ENCODE peak calls at places on chromosomes 6 and 20, in four cellular contexts. Y is psoas muscle, T is fibroblast of lung, V is pancreas. W is an unnamed sample.

GRCh38 chr6:157045831-157046454 is 268.8 kb downstream of the ARID1B start:
- DNase-seq in Y (no peak), T (peak), V (no peak), W (no peak)

GRCh38 chr6:135301304-135301703 is 120.2 kb downstream of the MYB start:
- DNase-seq in Y (no peak), T (no peak), V (no peak), W (no peak)

GRCh38 chr6:2651536-2651935 is 99.2 kb downstream of the MYLK4 start:
- DNase-seq in Y (no peak), T (no peak), V (no peak), W (no peak)

GRCh38 chr6:15364401-15365037 is 118.7 kb downstream of the JARID2 start:
- DNase-seq in Y (no peak), T (no peak), V (no peak), W (no peak)

GRCh38 chr20:1623501-1624250 is 3.9 kb upstream of the SIRPB1 start:
- DNase-seq in Y (no peak), T (no peak), V (no peak), W (no peak)

GRCh38 chr6:82953871-82954270 is 111.8 kb downstream of the UBE3D start:
- DNase-seq in Y (no peak), T (peak), V (no peak), W (no peak)

GRCh38 chr6:108750801-108751200 is 97.4 kb upstream of the ARMC2 start:
- DNase-seq in Y (no peak), T (no peak), V (no peak), W (no peak)

GRCh38 chr6:53582963-53583362 is 38.1 kb upstream of the GCLC start:
- DNase-seq in Y (no peak), T (peak), V (no peak), W (no peak)

GRCh38 chr6:111423960-111424846 is 58.8 kb downstream of the REV3L start:
- DNase-seq in Y (no peak), T (peak), V (no peak), W (peak)

GRCh38 chr6:163327936-163328335 is 86.6 kb upstream of the QKI start:
- DNase-seq in Y (no peak), T (no peak), V (no peak), W (no peak)

GRCh38 chr6:20692023-20692422 is 157.8 kb downstream of the CDKAL1 start:
- DNase-seq in Y (no peak), T (no peak), V (no peak), W (no peak)

GRCh38 chr6:71602385-71602949 is 283.9 kb upstream of the RIMS1 start:
- DNase-seq in Y (no peak), T (peak), V (no peak), W (no peak)

GRCh38 chr20:33925867-33926266 is 67.8 kb upstream of the RALY start:
- DNase-seq in Y (no peak), T (peak), V (no peak), W (no peak)

GRCh38 chr20:57672953-57673575 is 36.8 kb downstream of the PMEPA1 start:
- DNase-seq in Y (no peak), T (no peak), V (no peak), W (no peak)

GRCh38 chr6:44496705-44497369 is 109.3 kb downstream of the CDC5L start:
- DNase-seq in Y (no peak), T (no peak), V (no peak), W (no peak)

GRCh38 chr6:169701218-169701952 is 444 bp downstream of the WDR27 start:
- DNase-seq in Y (no peak), T (no peak), V (no peak), W (no peak)

GRCh38 chr6:130713144-130713543 is 114.1 kb upstream of the SMLR1 start:
- DNase-seq in Y (no peak), T (no peak), V (no peak), W (no peak)

GRCh38 chr6:38637756-38638155 is 2.0 kb downstream of the BTBD9 start:
- DNase-seq in Y (no peak), T (no peak), V (no peak), W (no peak)

GRCh38 chr6:31042801-31043200 is 32.5 kb downstream of the MUC22 start:
- DNase-seq in Y (peak), T (peak), V (no peak), W (peak)

GRCh38 chr6:47028835-47029360 is 13.2 kb downstream of the ADGRF1 start:
- DNase-seq in Y (no peak), T (no peak), V (no peak), W (no peak)

GRCh38 chr6:7147051-7147671 is 39.4 kb downstream of the RREB1 start:
- DNase-seq in Y (no peak), T (peak), V (no peak), W (no peak)

GRCh38 chr6:170524188-170524535 is 28.9 kb downstream of the PSMB1 start:
- DNase-seq in Y (peak), T (no peak), V (no peak), W (no peak)

GRCh38 chr6:39005774-39006173 is 42.8 kb upstream of the GLP1R start:
- DNase-seq in Y (no peak), T (no peak), V (no peak), W (peak)

GRCh38 chr6:75090574-75090973 is 115.3 kb downstream of the COL12A1 start:
- DNase-seq in Y (no peak), T (no peak), V (no peak), W (no peak)

GRCh38 chr6:90739339-90739738 is 152.5 kb upstream of the MAP3K7 start:
- DNase-seq in Y (no peak), T (no peak), V (no peak), W (no peak)

GRCh38 chr6:169386431-169387057 is 132.9 kb upstream of the THBS2 start:
- DNase-seq in Y (no peak), T (no peak), V (no peak), W (no peak)

GRCh38 chr20:25277051-25277801 is 29.3 kb downstream of the PYGB start:
- DNase-seq in Y (peak), T (no peak), V (peak), W (peak)

GRCh38 chr6:170265655-170266054 is 25.2 kb downstream of the DLL1 start:
- DNase-seq in Y (peak), T (no peak), V (peak), W (peak)

GRCh38 chr6:169371344-169372144 is 117.9 kb upstream of the THBS2 start:
- DNase-seq in Y (no peak), T (peak), V (no peak), W (no peak)

GRCh38 chr6:56521988-56522387 is 120.7 kb downstream of the DST start:
- DNase-seq in Y (no peak), T (no peak), V (no peak), W (no peak)

GRCh38 chr20:43636429-43636828 is 30.5 kb upstream of the MYBL2 start:
- DNase-seq in Y (no peak), T (no peak), V (no peak), W (no peak)

GRCh38 chr6:117674503-117674902 is 766 bp upstream of the NUS1 start:
- DNase-seq in Y (no peak), T (no peak), V (no peak), W (no peak)

GRCh38 chr6:31750411-31751022 is 10.7 kb downstream of the MSH5 start:
- DNase-seq in Y (no peak), T (peak), V (no peak), W (no peak)

GRCh38 chr6:44158770-44159228 is at the start of gene CAPN11:
- DNase-seq in Y (no peak), T (no peak), V (no peak), W (no peak)

GRCh38 chr6:99119109-99120031 is 171.6 kb upstream of the FBXL4 start:
- DNase-seq in Y (no peak), T (peak), V (no peak), W (no peak)

GRCh38 chr6:2028457-2029038 is 216.9 kb downstream of the GMDS start:
- DNase-seq in Y (no peak), T (no peak), V (no peak), W (no peak)

DNA sequence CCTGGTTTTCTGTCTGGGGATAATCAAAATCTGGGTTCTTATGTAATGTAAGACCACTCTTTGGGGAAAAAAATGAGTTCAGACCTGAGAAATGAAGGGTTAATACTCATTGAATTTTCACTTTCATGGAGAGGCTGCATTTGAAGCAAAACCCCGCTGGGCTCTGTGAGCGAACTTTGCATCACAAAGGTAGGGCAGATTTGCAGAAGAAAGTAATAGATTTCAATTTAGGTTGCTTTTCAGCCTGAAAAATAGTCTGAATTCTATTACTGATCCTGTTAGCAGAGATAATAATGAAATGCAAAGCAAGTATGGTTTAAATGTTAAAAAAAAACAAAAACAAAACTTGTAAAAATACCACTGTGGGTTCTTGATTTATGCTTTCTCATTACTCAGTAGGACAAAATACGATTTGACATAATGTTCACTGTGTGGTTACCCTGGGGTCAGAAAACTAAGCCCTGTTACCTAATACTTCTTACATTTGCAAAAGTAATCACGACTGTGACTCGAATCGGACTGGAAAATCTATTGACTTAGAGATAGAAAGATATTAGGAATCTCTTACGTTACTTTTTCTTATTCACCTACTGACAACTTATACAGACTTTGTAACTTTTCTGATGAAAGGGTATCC is 72.2 kb downstream of the UST start:
- DNase-seq in Y (no peak), T (peak), V (no peak), W (no peak)
- H3K4me3 ChIP-seq in Y (no peak), T (no peak), V (no peak), W (no peak)

DNA sequence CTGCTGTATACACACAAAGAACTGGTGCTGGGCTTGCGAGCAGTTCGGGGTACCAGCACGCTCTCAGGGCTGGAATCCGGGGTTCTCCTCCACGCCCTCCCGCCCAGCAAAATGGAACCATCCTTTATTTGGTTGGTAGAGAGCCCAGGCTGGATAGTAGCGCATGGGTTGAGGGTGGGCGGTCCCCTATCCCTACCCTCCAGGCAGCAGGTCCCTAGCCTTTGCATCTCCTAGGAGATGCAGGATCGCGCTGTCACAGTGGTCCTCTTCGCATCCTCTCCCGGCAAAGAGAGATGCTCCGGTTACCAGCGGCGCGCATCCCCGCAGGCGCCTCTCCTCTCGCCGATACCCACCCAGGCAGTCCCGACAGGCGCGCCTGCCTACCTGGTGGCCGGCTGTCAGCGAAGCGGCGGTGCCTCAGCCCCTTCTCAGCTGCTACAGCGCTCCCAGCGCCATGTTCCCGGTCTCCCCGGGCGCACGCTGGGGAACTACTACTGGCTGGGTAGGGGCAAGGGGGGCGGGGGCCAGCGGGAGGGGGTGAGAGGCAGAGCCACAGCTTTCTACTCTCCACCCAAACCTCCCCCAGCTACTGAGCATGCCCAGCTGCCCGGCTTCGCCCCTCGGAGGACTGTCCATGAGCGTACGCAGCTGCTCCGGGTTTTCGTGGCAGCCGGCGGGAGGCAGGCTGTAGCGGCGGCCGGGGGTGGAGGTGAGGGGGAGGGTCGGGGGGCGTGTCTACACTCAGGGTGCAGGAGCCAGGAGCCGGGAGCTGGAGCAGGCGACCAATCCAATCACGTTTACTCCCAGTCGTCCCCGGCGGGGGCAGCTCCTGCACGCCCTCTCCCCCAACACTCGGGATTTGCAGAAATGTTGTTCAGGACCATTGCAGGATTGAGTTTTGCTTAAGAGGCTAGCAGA is at the start of gene PAK5:
- DNase-seq in Y (peak), T (peak), V (peak), W (peak)
- H3K4me3 ChIP-seq in Y (no peak), T (no peak), V (peak), W (peak)

GRCh38 chr6:4907602-4908001 is 96.2 kb downstream of the RPP40 start:
- DNase-seq in Y (no peak), T (no peak), V (no peak), W (no peak)

GRCh38 chr6:4908062-4908461 is 95.8 kb downstream of the RPP40 start:
- DNase-seq in Y (no peak), T (no peak), V (no peak), W (no peak)

GRCh38 chr6:4905858-4906257 is 98.0 kb downstream of the RPP40 start:
- DNase-seq in Y (no peak), T (no peak), V (no peak), W (no peak)

GRCh38 chr6:4906293-4906941 is 97.4 kb downstream of the RPP40 start:
- DNase-seq in Y (no peak), T (no peak), V (no peak), W (no peak)

DNA sequence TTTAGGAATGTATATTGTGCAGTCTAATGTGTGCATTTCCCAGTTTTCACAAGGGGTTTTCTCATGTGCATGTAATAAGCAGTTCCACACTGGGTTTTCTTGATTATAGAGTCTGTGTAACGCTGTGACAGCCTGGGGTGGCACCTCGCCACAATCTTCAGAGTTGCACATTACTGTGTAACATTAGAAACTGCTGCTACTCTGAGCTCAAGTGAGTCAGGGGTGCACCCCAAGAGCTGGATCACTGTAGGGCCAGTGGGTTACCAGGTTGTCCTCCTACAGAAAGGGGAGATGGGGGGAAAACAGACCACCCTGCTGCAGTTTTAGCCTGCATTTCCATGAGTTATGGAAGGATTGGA is 96.9 kb downstream of the RPP40 start:
- DNase-seq in Y (no peak), T (no peak), V (no peak), W (no peak)
- H3K4me3 ChIP-seq in Y (no peak), T (no peak), V (no peak), W (no peak)

GRCh38 chr6:10690651-10691445 is 3.6 kb downstream of the C6orf52 start:
- DNase-seq in Y (no peak), T (no peak), V (no peak), W (no peak)
- H3K4me3 ChIP-seq in Y (no peak), T (no peak), V (no peak), W (no peak)

DNA sequence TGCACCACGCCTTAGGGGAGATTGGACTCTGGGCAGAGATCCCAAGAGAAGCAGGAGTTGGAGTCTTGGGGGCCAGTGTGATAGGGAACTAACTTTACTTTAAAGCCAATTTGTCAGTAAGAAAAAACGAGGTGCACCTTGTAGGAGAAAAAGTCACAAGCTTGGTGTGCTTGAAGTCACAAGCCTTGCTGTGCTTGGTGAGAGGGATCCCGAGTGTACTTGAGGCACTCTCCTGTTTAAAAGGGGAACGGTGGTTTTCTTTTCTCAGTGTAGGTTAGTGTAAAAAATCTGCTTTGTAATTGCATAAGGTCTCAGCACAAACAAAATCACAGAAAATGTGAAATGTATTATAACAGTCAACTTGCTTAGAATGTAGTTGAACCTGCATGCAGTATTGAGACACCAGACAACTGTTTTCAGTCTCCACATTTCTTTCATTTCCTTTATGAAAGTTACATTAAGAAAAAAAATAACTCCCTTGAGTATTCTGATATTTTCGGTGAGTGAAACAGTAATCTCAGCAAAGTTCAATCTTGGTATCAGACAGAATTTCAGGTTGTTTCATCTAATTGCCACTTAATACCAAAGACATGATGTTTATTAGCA is 111.1 kb upstream of the DUSP22 start:
- DNase-seq in Y (no peak), T (no peak), V (no peak), W (no peak)
- H3K4me3 ChIP-seq in Y (no peak), T (no peak), V (no peak), W (no peak)

GRCh38 chr6:36762123-36762522 is 64.5 kb downstream of the RAB44 start:
- DNase-seq in Y (no peak), T (no peak), V (no peak), W (no peak)

GRCh38 chr6:36766649-36766945 is 69.0 kb downstream of the RAB44 start:
- DNase-seq in Y (no peak), T (no peak), V (no peak), W (no peak)

GRCh38 chr6:36769161-36769675 is 70.0 kb downstream of the CPNE5 start:
- DNase-seq in Y (peak), T (peak), V (no peak), W (no peak)

GRCh38 chr6:36765943-36766648 is 68.5 kb downstream of the RAB44 start:
- DNase-seq in Y (peak), T (peak), V (peak), W (peak)

GRCh38 chr6:36765190-36765941 is 67.7 kb downstream of the RAB44 start:
- DNase-seq in Y (no peak), T (no peak), V (no peak), W (no peak)
- H3K4me3 ChIP-seq in Y (no peak), T (no peak), V (no peak), W (no peak)

DNA sequence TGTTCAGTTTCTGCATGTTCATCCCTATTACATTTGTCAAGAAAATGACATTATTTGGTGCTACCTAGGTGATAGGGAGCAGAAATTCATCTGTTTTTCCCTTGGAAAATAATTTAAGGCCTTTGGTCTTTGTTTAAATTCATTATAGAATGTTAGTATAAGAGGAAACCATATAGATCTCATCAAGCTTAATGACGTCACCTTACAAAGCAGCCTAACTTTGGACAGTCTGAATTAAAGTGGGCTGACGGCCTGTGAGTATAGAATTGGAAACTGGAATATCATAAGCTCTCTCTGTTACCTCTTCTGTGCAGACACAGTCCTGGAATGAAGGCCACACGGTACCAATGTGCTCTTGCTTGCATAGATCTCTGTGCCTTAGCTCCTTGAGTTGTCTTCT is 108.1 kb downstream of the TBC1D7 start:
- DNase-seq in Y (no peak), T (no peak), V (no peak), W (no peak)
- H3K4me3 ChIP-seq in Y (no peak), T (no peak), V (no peak), W (no peak)

W was measured in stomach.